ENCODE peak calls at places on chromosome 5, in nine cellular contexts. C is uterus, F is endothelial cell, R is fibroblast of the aortic adventitia, G is glutamatergic neuron, Z is chondrocyte, A is HCT116, M is left ventricle myocardium inferior, J is H9. H is an unnamed sample.

GRCh38 chr5:332843-333242 is 11.3 kb downstream of the AHRR start:
- DNase-seq in C (no peak), F (no peak), R (no peak), G (no peak), Z (no peak), A (no peak), M (no peak), J (no peak), H (no peak)

GRCh38 chr5:100188778-100189177 is 346.4 kb upstream of the FAM174A start:
- DNase-seq in C (no peak), F (no peak), R (no peak), G (no peak), Z (no peak), A (no peak), M (no peak), J (no peak), H (no peak)

GRCh38 chr5:173281910-173282309 is 46.3 kb downstream of the STC2 start:
- DNase-seq in C (no peak), F (peak), R (peak), G (no peak), Z (no peak), A (no peak), M (no peak), J (peak), H (no peak)

GRCh38 chr5:94024625-94025024 is 283.2 kb upstream of the POU5F2 start:
- DNase-seq in C (no peak), F (no peak), R (no peak), G (no peak), Z (no peak), A (no peak), M (no peak), J (no peak), H (no peak)

GRCh38 chr5:78527054-78527884 is 121.3 kb downstream of the LHFPL2 start:
- DNase-seq in C (peak), F (peak), R (peak), G (no peak), Z (no peak), A (no peak), M (peak), J (peak), H (no peak)

GRCh38 chr5:149205625-149206523 is 64.6 kb downstream of the ABLIM3 start:
- DNase-seq in C (peak), F (no peak), R (peak), G (no peak), Z (no peak), A (no peak), M (peak), J (no peak), H (no peak)

GRCh38 chr5:52707626-52708025 is 80.1 kb upstream of the ITGA1 start:
- DNase-seq in C (no peak), F (no peak), R (no peak), G (no peak), Z (no peak), A (no peak), M (no peak), J (no peak), H (no peak)

GRCh38 chr5:10563940-10564837 is at the start of gene ANKRD33B:
- DNase-seq in C (peak), F (peak), R (peak), G (peak), Z (no peak), A (no peak), M (peak), J (peak), H (peak)

GRCh38 chr5:57340681-57341080 is 141.9 kb downstream of the ACTBL2 start:
- DNase-seq in C (no peak), F (no peak), R (no peak), G (no peak), Z (no peak), A (no peak), M (no peak), J (no peak), H (no peak)

GRCh38 chr5:26259081-26259480 is 779.3 kb downstream of the CDH9 start:
- DNase-seq in C (no peak), F (no peak), R (no peak), G (no peak), Z (no peak), A (no peak), M (no peak), J (no peak), H (no peak)

GRCh38 chr5:157109744-157110143 is 900 bp upstream of the HAVCR2 start:
- DNase-seq in C (no peak), F (no peak), R (no peak), G (no peak), Z (no peak), A (no peak), M (no peak), J (no peak), H (no peak)

GRCh38 chr5:59003641-59004040 is 420.8 kb downstream of the RAB3C start:
- DNase-seq in C (no peak), F (no peak), R (no peak), G (no peak), Z (no peak), A (no peak), M (no peak), J (peak), H (no peak)

GRCh38 chr5:5383461-5383860 is 39.0 kb upstream of the ICE1 start:
- DNase-seq in C (no peak), F (no peak), R (no peak), G (no peak), Z (no peak), A (no peak), M (no peak), J (no peak), H (no peak)

GRCh38 chr5:162929104-162929503 is 508.3 kb upstream of the CCNG1 start:
- DNase-seq in C (no peak), F (no peak), R (no peak), G (no peak), Z (no peak), A (no peak), M (no peak), J (no peak), H (no peak)

DNA sequence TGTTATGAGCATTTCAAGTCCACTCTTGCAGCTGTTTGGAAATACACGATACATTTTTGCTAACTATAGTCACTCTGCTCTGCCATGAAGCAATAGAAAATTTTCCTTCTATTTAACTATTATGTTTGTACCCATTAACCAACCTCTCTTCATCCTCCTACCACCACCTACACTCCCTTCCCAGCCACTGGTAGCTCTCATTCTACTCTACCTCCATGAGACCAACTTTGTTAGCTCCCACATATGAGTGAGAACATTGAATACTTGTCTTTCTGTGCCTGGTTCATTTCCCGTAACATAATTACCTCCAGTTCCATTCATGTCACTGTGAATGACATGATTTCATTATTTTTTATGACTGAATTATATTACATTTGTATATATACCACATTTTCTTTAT is 505.9 kb upstream of the CCNG1 start:
- DNase-seq in C (no peak), F (no peak), R (no peak), G (no peak), Z (no peak), A (no peak), M (no peak), J (no peak), H (no peak)
- TF ChIP-seq CTCF in C (no peak), F (no peak), R (no peak), G (no peak), Z (no peak), A (no peak), M (no peak), J (no peak), H (no peak)

GRCh38 chr5:61931236-61931635 is 374.8 kb upstream of the KIF2A start:
- DNase-seq in C (no peak), F (no peak), R (no peak), G (no peak), Z (no peak), A (no peak), M (no peak), J (no peak), H (no peak)

GRCh38 chr5:61933787-61934626 is 372.0 kb upstream of the KIF2A start:
- DNase-seq in C (no peak), F (peak), R (peak), G (peak), Z (no peak), A (peak), M (no peak), J (peak), H (no peak)
- TF ChIP-seq CTCF in C (no peak), F (peak), R (peak), G (peak), Z (peak), A (peak), M (peak), J (peak), H (no peak)

GRCh38 chr5:110757118-110757729 is 18.4 kb downstream of the SLC25A46 start:
- DNase-seq in C (no peak), F (peak), R (peak), G (no peak), Z (no peak), A (peak), M (no peak), J (no peak), H (no peak)
- TF ChIP-seq CTCF in C (peak), F (peak), R (peak), G (peak), Z (peak), A (peak), M (peak), J (peak), H (no peak)

DNA sequence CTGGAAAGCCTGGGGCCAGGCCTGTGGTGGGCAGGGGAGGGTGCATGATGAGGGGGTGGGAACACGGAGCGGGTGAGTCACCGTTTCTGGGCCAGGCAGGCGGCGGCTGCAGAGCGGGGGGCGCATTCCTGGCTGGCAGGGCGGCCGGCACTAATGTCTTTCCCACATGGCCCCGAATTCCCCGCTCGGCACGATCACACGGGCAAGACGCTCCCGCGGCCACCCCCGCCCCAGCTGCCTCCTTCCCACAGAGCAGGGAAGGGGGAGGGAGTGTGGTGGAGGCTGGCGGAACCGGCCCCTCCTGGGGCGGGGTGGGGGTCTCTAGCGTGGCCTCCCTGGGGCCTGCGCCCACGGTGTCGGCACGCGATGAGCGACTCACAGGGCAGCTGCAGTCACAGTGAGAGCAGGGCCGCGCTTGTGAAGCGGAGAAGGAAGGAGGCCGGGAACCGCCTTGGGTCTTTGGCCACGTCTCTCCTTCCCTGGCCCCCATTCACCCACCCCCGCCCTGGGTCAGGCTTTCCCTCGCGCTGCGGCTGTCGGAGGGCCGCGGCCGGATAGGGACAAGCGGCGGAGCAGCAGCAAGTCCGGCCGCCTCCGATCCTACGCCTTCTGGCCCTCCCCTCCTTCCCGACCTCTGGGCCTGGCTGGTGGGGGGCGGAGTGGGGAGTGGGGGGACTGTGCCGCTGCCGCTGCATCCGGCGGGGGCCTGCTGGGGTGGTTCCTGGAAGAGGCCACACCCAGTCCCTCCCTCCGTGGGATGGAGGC is 48.9 kb downstream of the CXXC5 start:
- DNase-seq in C (peak), F (peak), R (peak), G (no peak), Z (peak), A (no peak), M (peak), J (peak), H (peak)
- TF ChIP-seq CTCF in C (no peak), F (no peak), R (no peak), G (no peak), Z (peak), A (no peak), M (no peak), J (no peak), H (no peak)

DNA sequence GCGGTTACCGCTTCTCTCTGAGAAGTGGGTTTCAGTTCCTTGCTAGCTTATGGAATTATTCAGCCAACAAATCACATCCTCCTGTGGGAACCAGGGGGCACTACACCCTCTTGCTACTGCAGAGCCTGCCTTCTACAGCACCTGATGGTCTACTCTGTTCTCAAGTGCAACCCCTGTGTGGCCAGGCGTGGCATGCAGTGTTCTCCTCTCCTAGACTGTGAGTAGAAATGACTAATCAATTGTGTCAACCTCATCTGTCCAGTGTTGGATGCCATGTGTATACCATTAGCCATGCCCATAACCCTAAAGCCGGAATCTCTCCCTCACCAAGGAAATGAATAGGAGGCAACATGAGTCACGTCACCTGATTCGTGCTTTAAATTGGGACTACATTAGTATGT is 117.2 kb upstream of the LIFR start:
- DNase-seq in C (no peak), F (no peak), R (no peak), G (no peak), Z (no peak), A (peak), M (no peak), J (peak), H (no peak)
- TF ChIP-seq CTCF in C (no peak), F (peak), R (no peak), G (no peak), Z (no peak), A (peak), M (peak), J (peak), H (no peak)

DNA sequence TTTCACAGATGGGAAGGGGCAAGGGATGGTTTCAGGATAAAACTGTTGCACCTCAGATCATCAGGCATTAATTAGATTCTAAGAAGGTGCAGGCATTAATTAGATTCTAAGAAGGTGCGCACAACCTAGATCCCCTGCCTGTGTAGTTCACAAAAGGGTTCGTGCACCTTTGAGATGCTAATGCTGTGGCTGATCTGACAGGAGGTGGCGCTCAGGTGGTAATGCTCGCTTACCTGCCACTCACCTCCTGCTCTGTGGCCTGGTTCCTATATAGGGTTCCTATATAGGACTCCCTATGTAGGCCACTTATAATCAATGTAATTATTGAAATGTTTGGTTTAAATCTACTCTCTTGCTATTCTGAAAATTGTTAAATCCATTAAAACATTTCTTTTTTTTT is 171.0 kb downstream of the MSX2 start:
- DNase-seq in C (no peak), F (no peak), R (no peak), G (no peak), Z (no peak), A (peak), M (no peak), J (peak), H (no peak)
- TF ChIP-seq CTCF in C (no peak), F (no peak), R (no peak), G (no peak), Z (no peak), A (peak), M (no peak), J (peak), H (no peak)

DNA sequence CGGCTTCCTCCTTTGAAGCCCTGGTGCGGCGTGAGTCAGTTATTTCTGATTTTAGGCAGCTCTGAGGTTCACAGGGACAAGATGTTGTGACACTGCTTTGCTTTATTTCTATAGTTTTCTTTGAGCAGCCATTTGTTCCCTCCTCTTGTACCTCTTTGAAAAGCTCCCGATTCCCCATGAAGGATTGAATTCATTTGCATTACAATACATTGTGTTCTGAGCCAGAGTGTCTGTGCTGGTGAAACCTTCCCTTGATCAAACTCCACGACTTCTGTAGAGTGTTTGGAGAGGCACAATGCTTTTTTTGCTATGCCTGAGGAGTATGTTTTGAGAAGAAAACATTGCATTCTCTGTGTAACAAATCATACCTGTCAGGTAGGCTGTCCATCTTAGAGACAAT is 526.3 kb upstream of the TRPC7 start:
- DNase-seq in C (no peak), F (no peak), R (no peak), G (no peak), Z (no peak), A (no peak), M (no peak), J (no peak), H (no peak)
- TF ChIP-seq CTCF in C (no peak), F (no peak), R (no peak), G (no peak), Z (no peak), A (no peak), M (no peak), J (no peak), H (no peak)

GRCh38 chr5:123174916-123175481 is 86.0 kb downstream of the PRDM6 start:
- DNase-seq in C (no peak), F (no peak), R (no peak), G (no peak), Z (no peak), A (no peak), M (no peak), J (no peak), H (no peak)
- TF ChIP-seq CTCF in C (no peak), F (no peak), R (no peak), G (no peak), Z (no peak), A (peak), M (no peak), J (peak), H (no peak)

DNA sequence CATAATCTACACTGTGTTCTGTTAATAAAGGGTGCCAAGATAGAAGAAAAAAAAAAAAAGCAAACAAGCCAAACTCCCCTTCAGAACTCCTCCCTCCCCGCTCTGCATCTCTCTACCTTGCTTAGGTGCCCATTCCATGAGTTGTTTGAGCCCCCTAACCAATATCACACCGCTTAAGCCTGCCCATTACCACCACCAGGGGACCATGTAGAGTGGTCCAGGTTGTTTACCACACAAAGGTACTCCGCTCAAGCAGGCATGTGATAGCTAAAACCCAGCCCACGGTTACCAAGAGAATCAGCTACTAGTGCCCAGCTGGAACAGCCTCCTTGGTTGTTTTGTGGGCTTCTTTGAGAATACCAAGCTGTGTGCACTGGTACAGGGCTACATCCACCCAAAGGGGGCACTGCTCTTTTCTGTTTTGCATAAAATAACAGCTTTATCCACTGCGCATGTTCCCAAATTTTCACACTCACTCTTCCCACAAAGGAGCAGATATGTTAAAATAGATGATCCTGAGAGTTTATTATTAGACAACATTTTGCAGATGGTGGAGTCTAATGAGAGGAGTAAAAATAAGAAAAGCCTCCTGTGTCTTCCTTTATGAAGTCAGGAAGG is 304.1 kb downstream of the DEPDC1B start:
- DNase-seq in C (no peak), F (no peak), R (peak), G (no peak), Z (no peak), A (no peak), M (no peak), J (peak), H (no peak)
- TF ChIP-seq CTCF in C (no peak), F (peak), R (no peak), G (no peak), Z (peak), A (no peak), M (no peak), J (peak), H (no peak)

H was measured in omental fat pad.